ENCODE peak calls at places on chromosomes 11 and 22, in four cellular contexts. D is hypothalamus, S is cardiac muscle cell, Q is transverse colon. K is an unnamed sample.

GRCh38 chr11:121692236-121692635 is 239.5 kb upstream of the SORL1-AS1 start:
- DNase-seq in D (no peak), S (no peak), Q (no peak), K (no peak)

GRCh38 chr22:30591191-30591587 is 521 bp downstream of the PES1 start:
- DNase-seq in D (no peak), S (peak), Q (no peak), K (peak)

GRCh38 chr22:38201371-38201717 is 450 bp upstream of the MAFF start:
- DNase-seq in D (no peak), S (no peak), Q (no peak), K (no peak)

GRCh38 chr22:42462016-42462415 is 29.8 kb upstream of the NFAM1 start:
- DNase-seq in D (no peak), S (no peak), Q (no peak), K (no peak)

GRCh38 chr22:39453765-39454378 is 2.9 kb upstream of the MGAT3 start:
- DNase-seq in D (no peak), S (peak), Q (no peak), K (no peak)

GRCh38 chr11:9787981-9788521 is 124.2 kb downstream of the SWAP70 start:
- DNase-seq in D (no peak), S (peak), Q (peak), K (no peak)

GRCh38 chr11:28836285-28837081 is 728.3 kb downstream of the METTL15 start:
- DNase-seq in D (no peak), S (peak), Q (no peak), K (peak)

GRCh38 chr11:77230878-77231605 is 70.4 kb downstream of the GDPD4 start:
- DNase-seq in D (no peak), S (no peak), Q (no peak), K (no peak)

GRCh38 chr11:105856954-105857353 is 165.1 kb downstream of the MSANTD4 start:
- DNase-seq in D (no peak), S (no peak), Q (no peak), K (no peak)

GRCh38 chr11:122423886-122424285 is 231.6 kb upstream of the UBASH3B start:
- DNase-seq in D (no peak), S (no peak), Q (no peak), K (no peak)

GRCh38 chr11:91396243-91397133 is 828.1 kb upstream of the FAT3 start:
- DNase-seq in D (no peak), S (no peak), Q (no peak), K (peak)

GRCh38 chr11:106786251-106786650 is 232.0 kb downstream of the GUCY1A2 start:
- DNase-seq in D (no peak), S (peak), Q (no peak), K (no peak)

GRCh38 chr11:34988294-34989255 is 72.2 kb downstream of the PDHX start:
- DNase-seq in D (no peak), S (peak), Q (no peak), K (no peak)

GRCh38 chr22:30880847-30881246 is 87.7 kb downstream of the MORC2 start:
- DNase-seq in D (no peak), S (no peak), Q (no peak), K (no peak)